ENCODE peak calls at places on chromosomes 13 and 19, in nine cellular contexts. W, O, R, D, B, E, A, V and N are unnamed samples.

GRCh38 chr19:29549105-29550070 is 23.6 kb downstream of the VSTM2B start:
- DNase-seq in W (no peak), O (no peak), R (peak; percentile 37), D (no peak), B (no peak), E (peak; percentile 43), A (no peak), V (no peak), N (no peak)

GRCh38 chr13:101626925-101627555 is 174.6 kb downstream of the ITGBL1 start:
- DNase-seq in W (no peak), O (no peak), R (no peak), D (peak; percentile 54), B (no peak), E (no peak), A (no peak), V (peak; percentile 7), N (peak; percentile 27)

GRCh38 chr13:67223742-67224141 is 6.4 kb downstream of the PCDH9 start:
- DNase-seq in W (no peak), O (no peak), R (no peak), D (peak; percentile 66), B (no peak), E (no peak), A (no peak), V (peak; percentile 30), N (no peak)

GRCh38 chr13:111518161-111518791 is 197.8 kb downstream of the TEX29 start:
- DNase-seq in W (no peak), O (no peak), R (peak; percentile 36), D (no peak), B (no peak), E (no peak), A (no peak), V (no peak), N (no peak)

GRCh38 chr19:16435238-16435911 is 36.4 kb downstream of the EPS15L1 start:
- DNase-seq in W (no peak), O (no peak), R (no peak), D (peak; percentile 92), B (no peak), E (peak; percentile 79), A (peak; percentile 78), V (no peak), N (no peak)

GRCh38 chr13:70090036-70090723 is 17.4 kb upstream of the ATXN8OS start:
- DNase-seq in W (no peak), O (no peak), R (no peak), D (no peak), B (no peak), E (no peak), A (no peak), V (no peak), N (no peak)

GRCh38 chr13:111283457-111283856 is 37.0 kb upstream of the TEX29 start:
- DNase-seq in W (no peak), O (no peak), R (no peak), D (no peak), B (no peak), E (no peak), A (no peak), V (no peak), N (no peak)

GRCh38 chr13:86892330-86892729 is 778.8 kb upstream of the SLITRK5 start:
- DNase-seq in W (no peak), O (no peak), R (no peak), D (no peak), B (no peak), E (no peak), A (no peak), V (no peak), N (no peak)

GRCh38 chr13:30408319-30409101 is 13.8 kb upstream of the UBE2L5 start:
- DNase-seq in W (peak; percentile 97), O (peak; percentile 94), R (peak; percentile 96), D (peak; percentile 89), B (peak; percentile 75), E (peak; percentile 97), A (peak; percentile 94), V (peak; percentile 89), N (peak; percentile 95)

GRCh38 chr13:50643055-50643454 is 200.4 kb downstream of the DLEU7 start:
- DNase-seq in W (no peak), O (no peak), R (no peak), D (no peak), B (no peak), E (no peak), A (no peak), V (no peak), N (no peak)

GRCh38 chr13:75255653-75256052 is 226.3 kb downstream of the TBC1D4 start:
- DNase-seq in W (no peak), O (no peak), R (no peak), D (no peak), B (no peak), E (no peak), A (no peak), V (no peak), N (no peak)

GRCh38 chr19:13014101-13014920 is 19.0 kb downstream of the NFIX start:
- DNase-seq in W (no peak), O (no peak), R (no peak), D (peak; percentile 23), B (no peak), E (peak; percentile 66), A (no peak), V (peak; percentile 76), N (no peak)

GRCh38 chr13:101139076-101139475 is 277.2 kb downstream of the NALCN start:
- DNase-seq in W (no peak), O (no peak), R (no peak), D (no peak), B (no peak), E (no peak), A (no peak), V (no peak), N (no peak)

GRCh38 chr13:61414136-61414535 is 1.5 kb downstream of the PCDH20 start:
- DNase-seq in W (no peak), O (no peak), R (no peak), D (peak; percentile 1), B (no peak), E (no peak), A (no peak), V (no peak), N (no peak)

GRCh38 chr19:39406656-39407393 is at the start of gene ZFP36:
- DNase-seq in W (peak; percentile 93), O (peak; percentile 69), R (peak; percentile 97), D (peak; percentile 93), B (peak; percentile 77), E (peak; percentile 97), A (peak; percentile 94), V (peak; percentile 64), N (peak; percentile 86)

GRCh38 chr19:36051637-36052036 is 2.4 kb downstream of the THAP8 start:
- DNase-seq in W (no peak), O (no peak), R (no peak), D (no peak), B (no peak), E (no peak), A (no peak), V (no peak), N (no peak)

DNA sequence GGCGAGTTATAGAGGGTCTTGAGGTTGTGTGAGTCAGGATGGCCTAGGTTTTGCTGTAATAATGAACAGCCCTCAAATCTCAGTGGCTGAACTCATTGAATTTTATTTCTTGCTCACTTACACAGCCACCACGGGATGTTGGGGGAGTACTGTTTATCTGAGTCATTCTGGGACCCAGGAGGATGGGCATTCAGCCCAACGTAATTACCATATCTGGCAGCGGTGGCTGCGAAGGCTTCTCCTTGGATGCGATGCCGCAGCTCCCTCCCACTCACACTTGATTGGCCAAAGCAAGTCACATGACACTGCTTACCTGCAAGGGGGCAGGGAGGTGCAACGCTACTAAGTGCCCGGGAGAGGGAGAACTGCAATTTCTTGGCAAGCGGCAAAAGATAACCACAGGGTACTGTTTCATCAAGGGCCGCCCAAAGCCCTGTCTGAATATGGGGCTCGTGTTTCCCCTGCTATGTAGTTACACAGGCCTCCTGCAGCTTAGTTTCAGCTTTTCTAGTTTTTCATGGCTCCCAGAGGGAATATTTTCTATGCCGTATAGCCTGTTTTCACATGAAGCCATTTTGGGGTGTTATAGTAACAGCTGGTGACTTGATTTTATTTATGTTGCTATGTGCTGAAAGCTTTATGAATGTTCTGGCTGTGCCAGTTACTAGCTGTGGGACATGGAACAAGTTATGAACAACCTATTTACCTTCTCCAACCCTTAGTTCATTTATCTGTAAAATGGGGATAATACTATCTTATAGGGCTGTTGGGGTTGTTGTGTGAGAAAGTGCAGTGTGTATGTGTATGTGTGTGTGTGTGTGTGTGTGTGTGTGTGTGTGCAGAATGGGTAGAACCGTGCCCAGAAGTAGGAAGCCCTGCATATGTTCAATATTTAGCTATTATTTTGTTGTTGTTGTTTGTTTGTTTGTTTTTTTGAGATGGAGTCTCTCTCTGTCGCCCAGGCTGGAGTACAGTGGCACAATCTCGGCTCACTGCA is 20.1 kb downstream of the ZSWIM9 start:
- DNase-seq in W (no peak), O (peak; percentile 52), R (no peak), D (peak; percentile 56), B (no peak), E (peak; percentile 57), A (peak; percentile 75), V (peak; percentile 97), N (no peak)
- TF ChIP-seq CTCF in W (no peak), O (peak; percentile 54), R (no peak), D (peak; percentile 3), B (no peak), E (no peak), A (no peak), V (peak; percentile 62), N (no peak)

DNA sequence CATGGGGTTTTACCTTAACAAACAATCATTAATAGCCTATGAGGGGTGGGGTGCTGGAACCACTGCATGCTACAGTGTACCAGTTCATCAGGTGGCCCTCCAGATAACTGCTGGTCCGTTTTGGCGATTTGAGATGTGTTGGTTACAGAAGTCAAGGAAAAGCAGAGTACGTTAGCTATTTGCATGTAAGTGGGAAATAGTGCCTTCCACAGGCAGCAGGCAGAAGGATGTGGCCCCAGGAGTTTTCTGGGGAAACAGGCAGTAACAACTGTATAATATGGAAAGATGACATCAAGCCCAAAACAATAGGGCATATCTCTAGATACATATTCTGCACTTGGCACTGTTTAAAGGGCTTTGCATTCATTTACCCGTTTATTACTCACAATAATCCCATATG is 245.7 kb downstream of the COL4A1 start:
- DNase-seq in W (no peak), O (no peak), R (no peak), D (no peak), B (no peak), E (no peak), A (no peak), V (no peak), N (no peak)
- TF ChIP-seq CTCF in W (no peak), O (no peak), R (no peak), D (no peak), B (no peak), E (no peak), A (no peak), V (no peak), N (no peak)

DNA sequence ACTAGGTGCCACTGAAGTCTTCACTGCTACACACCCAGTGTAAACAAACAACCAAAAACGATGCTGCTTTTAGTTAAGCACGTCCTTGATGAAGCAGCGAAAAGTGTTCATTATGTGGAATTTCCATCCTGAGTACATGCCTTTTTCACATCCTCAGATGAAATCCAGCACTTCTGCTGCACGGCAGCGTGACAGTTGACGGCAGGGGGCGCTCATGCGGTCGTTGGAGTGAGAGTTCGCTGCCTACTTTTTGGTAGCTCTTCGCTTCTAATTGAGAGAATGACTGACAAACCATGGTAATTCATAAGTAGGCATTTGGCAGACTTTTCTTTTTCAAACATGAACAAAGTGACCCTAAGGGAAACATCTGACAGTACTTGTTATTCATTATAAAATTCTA is 1124.9 kb downstream of the EFNB2 start:
- DNase-seq in W (peak; percentile 62), O (peak; percentile 11), R (peak; percentile 62), D (peak; percentile 34), B (no peak), E (no peak), A (peak; percentile 86), V (peak; percentile 33), N (peak; percentile 9)
- TF ChIP-seq CTCF in W (peak; percentile 38), O (peak; percentile 58), R (no peak), D (peak; percentile 66), B (peak; percentile 39), E (peak; percentile 49), A (peak; percentile 74), V (peak; percentile 67), N (no peak)

GRCh38 chr13:84648069-84648640 is 765.9 kb upstream of the SLITRK1 start:
- DNase-seq in W (no peak), O (no peak), R (no peak), D (peak; percentile 27), B (no peak), E (no peak), A (no peak), V (peak; percentile 14), N (no peak)
- TF ChIP-seq CTCF in W (no peak), O (no peak), R (no peak), D (no peak), B (peak; percentile 15), E (peak; percentile 35), A (no peak), V (peak; percentile 47), N (no peak)